ENCODE peak calls at places on chromosome 3, in six cellular contexts. One of them, this sample, is unnamed.

GRCh38 chr3:17372811-17373210 is 369.6 kb downstream of the TBC1D5 start:
- DNase-seq in activated CD8-positive, alpha-beta memory T cell treated with anti-CD3 and anti-CD28 coated beads, Interleukin-2, amount 50 U/mL, for 48 hours: no peak
- DNase-seq in psoas muscle: no peak
- DNase-seq in stimulated activated CD8-positive, alpha-beta memory T cell treated with anti-CD3 and anti-CD28 coated beads, Interleukin-12 subunit alpha, Interleukin-12 subunit beta, amount 100 ng/mL, for 4 hours: no peak
- DNase-seq in stromal cell of bone marrow: no peak
- DNase-seq in mammary epithelial cell: peak; percentile 9
- DNase-seq in this sample: no peak

GRCh38 chr3:139585820-139586219 is 46.3 kb upstream of the RBP1 start:
- DNase-seq in activated CD8-positive, alpha-beta memory T cell treated with anti-CD3 and anti-CD28 coated beads, Interleukin-2, amount 50 U/mL, for 48 hours: no peak
- DNase-seq in psoas muscle: no peak
- DNase-seq in stimulated activated CD8-positive, alpha-beta memory T cell treated with anti-CD3 and anti-CD28 coated beads, Interleukin-12 subunit alpha, Interleukin-12 subunit beta, amount 100 ng/mL, for 4 hours: no peak
- DNase-seq in stromal cell of bone marrow: no peak
- DNase-seq in mammary epithelial cell: peak; percentile 16
- DNase-seq in this sample: no peak

GRCh38 chr3:58299839-58300516 is 6.1 kb upstream of the RPP14 start:
- DNase-seq in activated CD8-positive, alpha-beta memory T cell treated with anti-CD3 and anti-CD28 coated beads, Interleukin-2, amount 50 U/mL, for 48 hours: no peak
- DNase-seq in psoas muscle: no peak
- DNase-seq in stimulated activated CD8-positive, alpha-beta memory T cell treated with anti-CD3 and anti-CD28 coated beads, Interleukin-12 subunit alpha, Interleukin-12 subunit beta, amount 100 ng/mL, for 4 hours: no peak
- DNase-seq in stromal cell of bone marrow: no peak
- DNase-seq in mammary epithelial cell: peak; percentile 14
- DNase-seq in this sample: peak; percentile 72

GRCh38 chr3:63508305-63508704 is 144.2 kb upstream of the SNTN start:
- DNase-seq in activated CD8-positive, alpha-beta memory T cell treated with anti-CD3 and anti-CD28 coated beads, Interleukin-2, amount 50 U/mL, for 48 hours: no peak
- DNase-seq in psoas muscle: no peak
- DNase-seq in stimulated activated CD8-positive, alpha-beta memory T cell treated with anti-CD3 and anti-CD28 coated beads, Interleukin-12 subunit alpha, Interleukin-12 subunit beta, amount 100 ng/mL, for 4 hours: no peak
- DNase-seq in stromal cell of bone marrow: no peak
- DNase-seq in mammary epithelial cell: peak; percentile 72
- DNase-seq in this sample: no peak

GRCh38 chr3:60703956-60704736 is 547.1 kb downstream of the FHIT start:
- DNase-seq in activated CD8-positive, alpha-beta memory T cell treated with anti-CD3 and anti-CD28 coated beads, Interleukin-2, amount 50 U/mL, for 48 hours: no peak
- DNase-seq in psoas muscle: no peak
- DNase-seq in stimulated activated CD8-positive, alpha-beta memory T cell treated with anti-CD3 and anti-CD28 coated beads, Interleukin-12 subunit alpha, Interleukin-12 subunit beta, amount 100 ng/mL, for 4 hours: no peak
- DNase-seq in stromal cell of bone marrow: no peak
- DNase-seq in mammary epithelial cell: peak; percentile 1
- DNase-seq in this sample: no peak

GRCh38 chr3:65669163-65669875 is 369.4 kb downstream of the MAGI1 start:
- DNase-seq in activated CD8-positive, alpha-beta memory T cell treated with anti-CD3 and anti-CD28 coated beads, Interleukin-2, amount 50 U/mL, for 48 hours: no peak
- DNase-seq in psoas muscle: no peak
- DNase-seq in stimulated activated CD8-positive, alpha-beta memory T cell treated with anti-CD3 and anti-CD28 coated beads, Interleukin-12 subunit alpha, Interleukin-12 subunit beta, amount 100 ng/mL, for 4 hours: no peak
- DNase-seq in stromal cell of bone marrow: peak; percentile 28
- DNase-seq in mammary epithelial cell: peak; percentile 46
- DNase-seq in this sample: peak; percentile 29

GRCh38 chr3:71066356-71066755 is 517.2 kb downstream of the FOXP1 start:
- DNase-seq in activated CD8-positive, alpha-beta memory T cell treated with anti-CD3 and anti-CD28 coated beads, Interleukin-2, amount 50 U/mL, for 48 hours: no peak
- DNase-seq in psoas muscle: no peak
- DNase-seq in stimulated activated CD8-positive, alpha-beta memory T cell treated with anti-CD3 and anti-CD28 coated beads, Interleukin-12 subunit alpha, Interleukin-12 subunit beta, amount 100 ng/mL, for 4 hours: no peak
- DNase-seq in stromal cell of bone marrow: no peak
- DNase-seq in mammary epithelial cell: peak; percentile 41
- DNase-seq in this sample: no peak

GRCh38 chr3:49700453-49701128 is 11.2 kb downstream of the RNF123 start:
- DNase-seq in activated CD8-positive, alpha-beta memory T cell treated with anti-CD3 and anti-CD28 coated beads, Interleukin-2, amount 50 U/mL, for 48 hours: no peak
- DNase-seq in psoas muscle: no peak
- DNase-seq in stimulated activated CD8-positive, alpha-beta memory T cell treated with anti-CD3 and anti-CD28 coated beads, Interleukin-12 subunit alpha, Interleukin-12 subunit beta, amount 100 ng/mL, for 4 hours: no peak
- DNase-seq in stromal cell of bone marrow: no peak
- DNase-seq in mammary epithelial cell: no peak
- DNase-seq in this sample: no peak

GRCh38 chr3:140377644-140378043 is 300.2 kb upstream of the TRIM42 start:
- DNase-seq in activated CD8-positive, alpha-beta memory T cell treated with anti-CD3 and anti-CD28 coated beads, Interleukin-2, amount 50 U/mL, for 48 hours: no peak
- DNase-seq in psoas muscle: no peak
- DNase-seq in stimulated activated CD8-positive, alpha-beta memory T cell treated with anti-CD3 and anti-CD28 coated beads, Interleukin-12 subunit alpha, Interleukin-12 subunit beta, amount 100 ng/mL, for 4 hours: no peak
- DNase-seq in stromal cell of bone marrow: no peak
- DNase-seq in mammary epithelial cell: no peak
- DNase-seq in this sample: no peak

GRCh38 chr3:185729335-185729715 is 95.5 kb downstream of the IGF2BP2 start:
- DNase-seq in activated CD8-positive, alpha-beta memory T cell treated with anti-CD3 and anti-CD28 coated beads, Interleukin-2, amount 50 U/mL, for 48 hours: no peak
- DNase-seq in psoas muscle: no peak
- DNase-seq in stimulated activated CD8-positive, alpha-beta memory T cell treated with anti-CD3 and anti-CD28 coated beads, Interleukin-12 subunit alpha, Interleukin-12 subunit beta, amount 100 ng/mL, for 4 hours: no peak
- DNase-seq in stromal cell of bone marrow: peak; percentile 88
- DNase-seq in mammary epithelial cell: peak; percentile 80
- DNase-seq in this sample: peak; percentile 77

GRCh38 chr3:88057650-88058321 is 1.0 kb downstream of the CGGBP1 start:
- DNase-seq in activated CD8-positive, alpha-beta memory T cell treated with anti-CD3 and anti-CD28 coated beads, Interleukin-2, amount 50 U/mL, for 48 hours: no peak
- DNase-seq in psoas muscle: no peak
- DNase-seq in stimulated activated CD8-positive, alpha-beta memory T cell treated with anti-CD3 and anti-CD28 coated beads, Interleukin-12 subunit alpha, Interleukin-12 subunit beta, amount 100 ng/mL, for 4 hours: no peak
- DNase-seq in stromal cell of bone marrow: no peak
- DNase-seq in mammary epithelial cell: peak; percentile 11
- DNase-seq in this sample: no peak

GRCh38 chr3:197305854-197306253 is 7.4 kb upstream of the DLG1 start:
- DNase-seq in activated CD8-positive, alpha-beta memory T cell treated with anti-CD3 and anti-CD28 coated beads, Interleukin-2, amount 50 U/mL, for 48 hours: no peak
- DNase-seq in psoas muscle: no peak
- DNase-seq in stimulated activated CD8-positive, alpha-beta memory T cell treated with anti-CD3 and anti-CD28 coated beads, Interleukin-12 subunit alpha, Interleukin-12 subunit beta, amount 100 ng/mL, for 4 hours: no peak
- DNase-seq in stromal cell of bone marrow: no peak
- DNase-seq in mammary epithelial cell: peak; percentile 32
- DNase-seq in this sample: no peak

GRCh38 chr3:82012775-82013174 is 251.3 kb upstream of the GBE1 start:
- DNase-seq in activated CD8-positive, alpha-beta memory T cell treated with anti-CD3 and anti-CD28 coated beads, Interleukin-2, amount 50 U/mL, for 48 hours: no peak
- DNase-seq in psoas muscle: no peak
- DNase-seq in stimulated activated CD8-positive, alpha-beta memory T cell treated with anti-CD3 and anti-CD28 coated beads, Interleukin-12 subunit alpha, Interleukin-12 subunit beta, amount 100 ng/mL, for 4 hours: no peak
- DNase-seq in stromal cell of bone marrow: no peak
- DNase-seq in mammary epithelial cell: no peak
- DNase-seq in this sample: no peak

GRCh38 chr3:8538904-8539303 is 37.3 kb downstream of the LMCD1 start:
- DNase-seq in activated CD8-positive, alpha-beta memory T cell treated with anti-CD3 and anti-CD28 coated beads, Interleukin-2, amount 50 U/mL, for 48 hours: no peak
- DNase-seq in psoas muscle: no peak
- DNase-seq in stimulated activated CD8-positive, alpha-beta memory T cell treated with anti-CD3 and anti-CD28 coated beads, Interleukin-12 subunit alpha, Interleukin-12 subunit beta, amount 100 ng/mL, for 4 hours: no peak
- DNase-seq in stromal cell of bone marrow: no peak
- DNase-seq in mammary epithelial cell: no peak
- DNase-seq in this sample: no peak

GRCh38 chr3:29889230-29889629 is 608.4 kb downstream of the RBMS3 start:
- DNase-seq in activated CD8-positive, alpha-beta memory T cell treated with anti-CD3 and anti-CD28 coated beads, Interleukin-2, amount 50 U/mL, for 48 hours: no peak
- DNase-seq in psoas muscle: no peak
- DNase-seq in stimulated activated CD8-positive, alpha-beta memory T cell treated with anti-CD3 and anti-CD28 coated beads, Interleukin-12 subunit alpha, Interleukin-12 subunit beta, amount 100 ng/mL, for 4 hours: no peak
- DNase-seq in stromal cell of bone marrow: peak; percentile 28
- DNase-seq in mammary epithelial cell: peak; percentile 15
- DNase-seq in this sample: no peak

GRCh38 chr3:182027366-182027765 is 315.6 kb downstream of the SOX2 start:
- DNase-seq in activated CD8-positive, alpha-beta memory T cell treated with anti-CD3 and anti-CD28 coated beads, Interleukin-2, amount 50 U/mL, for 48 hours: no peak
- DNase-seq in psoas muscle: no peak
- DNase-seq in stimulated activated CD8-positive, alpha-beta memory T cell treated with anti-CD3 and anti-CD28 coated beads, Interleukin-12 subunit alpha, Interleukin-12 subunit beta, amount 100 ng/mL, for 4 hours: no peak
- DNase-seq in stromal cell of bone marrow: no peak
- DNase-seq in mammary epithelial cell: peak; percentile 61
- DNase-seq in this sample: no peak

GRCh38 chr3:48898383-48899234 is at the start of gene SLC25A20:
- DNase-seq in activated CD8-positive, alpha-beta memory T cell treated with anti-CD3 and anti-CD28 coated beads, Interleukin-2, amount 50 U/mL, for 48 hours: peak; percentile 96
- DNase-seq in psoas muscle: peak; percentile 97
- DNase-seq in stimulated activated CD8-positive, alpha-beta memory T cell treated with anti-CD3 and anti-CD28 coated beads, Interleukin-12 subunit alpha, Interleukin-12 subunit beta, amount 100 ng/mL, for 4 hours: peak; percentile 84
- DNase-seq in stromal cell of bone marrow: peak; percentile 70
- DNase-seq in mammary epithelial cell: peak; percentile 86
- DNase-seq in this sample: peak; percentile 81

GRCh38 chr3:5198986-5199731 is 11.7 kb downstream of the EDEM1 start:
- DNase-seq in activated CD8-positive, alpha-beta memory T cell treated with anti-CD3 and anti-CD28 coated beads, Interleukin-2, amount 50 U/mL, for 48 hours: no peak
- DNase-seq in psoas muscle: no peak
- DNase-seq in stimulated activated CD8-positive, alpha-beta memory T cell treated with anti-CD3 and anti-CD28 coated beads, Interleukin-12 subunit alpha, Interleukin-12 subunit beta, amount 100 ng/mL, for 4 hours: no peak
- DNase-seq in stromal cell of bone marrow: no peak
- DNase-seq in mammary epithelial cell: no peak
- DNase-seq in this sample: no peak

GRCh38 chr3:14386254-14386653 is 16.2 kb upstream of the SLC6A6 start:
- DNase-seq in activated CD8-positive, alpha-beta memory T cell treated with anti-CD3 and anti-CD28 coated beads, Interleukin-2, amount 50 U/mL, for 48 hours: no peak
- DNase-seq in psoas muscle: no peak
- DNase-seq in stimulated activated CD8-positive, alpha-beta memory T cell treated with anti-CD3 and anti-CD28 coated beads, Interleukin-12 subunit alpha, Interleukin-12 subunit beta, amount 100 ng/mL, for 4 hours: no peak
- DNase-seq in stromal cell of bone marrow: no peak
- DNase-seq in mammary epithelial cell: no peak
- DNase-seq in this sample: no peak

GRCh38 chr3:133989931-133990702 is 39.6 kb downstream of the SLCO2A1 start:
- DNase-seq in activated CD8-positive, alpha-beta memory T cell treated with anti-CD3 and anti-CD28 coated beads, Interleukin-2, amount 50 U/mL, for 48 hours: no peak
- DNase-seq in psoas muscle: no peak
- DNase-seq in stimulated activated CD8-positive, alpha-beta memory T cell treated with anti-CD3 and anti-CD28 coated beads, Interleukin-12 subunit alpha, Interleukin-12 subunit beta, amount 100 ng/mL, for 4 hours: no peak
- DNase-seq in stromal cell of bone marrow: no peak
- DNase-seq in mammary epithelial cell: no peak
- DNase-seq in this sample: no peak

GRCh38 chr3:73470851-73471250 is 153.9 kb downstream of the PDZRN3 start:
- DNase-seq in activated CD8-positive, alpha-beta memory T cell treated with anti-CD3 and anti-CD28 coated beads, Interleukin-2, amount 50 U/mL, for 48 hours: no peak
- DNase-seq in psoas muscle: no peak
- DNase-seq in stimulated activated CD8-positive, alpha-beta memory T cell treated with anti-CD3 and anti-CD28 coated beads, Interleukin-12 subunit alpha, Interleukin-12 subunit beta, amount 100 ng/mL, for 4 hours: no peak
- DNase-seq in stromal cell of bone marrow: no peak
- DNase-seq in mammary epithelial cell: no peak
- DNase-seq in this sample: no peak

GRCh38 chr3:99965077-99965476 is 147.4 kb downstream of the CMSS1 start:
- DNase-seq in activated CD8-positive, alpha-beta memory T cell treated with anti-CD3 and anti-CD28 coated beads, Interleukin-2, amount 50 U/mL, for 48 hours: no peak
- DNase-seq in psoas muscle: no peak
- DNase-seq in stimulated activated CD8-positive, alpha-beta memory T cell treated with anti-CD3 and anti-CD28 coated beads, Interleukin-12 subunit alpha, Interleukin-12 subunit beta, amount 100 ng/mL, for 4 hours: no peak
- DNase-seq in stromal cell of bone marrow: peak; percentile 45
- DNase-seq in mammary epithelial cell: peak; percentile 69
- DNase-seq in this sample: no peak

GRCh38 chr3:156160653-156161052 is 40.3 kb downstream of the KCNAB1 start:
- DNase-seq in activated CD8-positive, alpha-beta memory T cell treated with anti-CD3 and anti-CD28 coated beads, Interleukin-2, amount 50 U/mL, for 48 hours: no peak
- DNase-seq in psoas muscle: no peak
- DNase-seq in stimulated activated CD8-positive, alpha-beta memory T cell treated with anti-CD3 and anti-CD28 coated beads, Interleukin-12 subunit alpha, Interleukin-12 subunit beta, amount 100 ng/mL, for 4 hours: no peak
- DNase-seq in stromal cell of bone marrow: no peak
- DNase-seq in mammary epithelial cell: no peak
- DNase-seq in this sample: no peak

GRCh38 chr3:142618917-142619401 is 22.8 kb downstream of the PLS1 start:
- DNase-seq in activated CD8-positive, alpha-beta memory T cell treated with anti-CD3 and anti-CD28 coated beads, Interleukin-2, amount 50 U/mL, for 48 hours: no peak
- DNase-seq in psoas muscle: no peak
- DNase-seq in stimulated activated CD8-positive, alpha-beta memory T cell treated with anti-CD3 and anti-CD28 coated beads, Interleukin-12 subunit alpha, Interleukin-12 subunit beta, amount 100 ng/mL, for 4 hours: no peak
- DNase-seq in stromal cell of bone marrow: no peak
- DNase-seq in mammary epithelial cell: peak; percentile 35
- DNase-seq in this sample: no peak

GRCh38 chr3:151630938-151631417 is 102.7 kb upstream of the AADACL2 start:
- DNase-seq in activated CD8-positive, alpha-beta memory T cell treated with anti-CD3 and anti-CD28 coated beads, Interleukin-2, amount 50 U/mL, for 48 hours: no peak
- DNase-seq in psoas muscle: no peak
- DNase-seq in stimulated activated CD8-positive, alpha-beta memory T cell treated with anti-CD3 and anti-CD28 coated beads, Interleukin-12 subunit alpha, Interleukin-12 subunit beta, amount 100 ng/mL, for 4 hours: no peak
- DNase-seq in stromal cell of bone marrow: no peak
- DNase-seq in mammary epithelial cell: no peak
- DNase-seq in this sample: no peak

GRCh38 chr3:42884324-42884723 is 8.6 kb upstream of the CYP8B1 start:
- DNase-seq in activated CD8-positive, alpha-beta memory T cell treated with anti-CD3 and anti-CD28 coated beads, Interleukin-2, amount 50 U/mL, for 48 hours: no peak
- DNase-seq in psoas muscle: no peak
- DNase-seq in stimulated activated CD8-positive, alpha-beta memory T cell treated with anti-CD3 and anti-CD28 coated beads, Interleukin-12 subunit alpha, Interleukin-12 subunit beta, amount 100 ng/mL, for 4 hours: no peak
- DNase-seq in stromal cell of bone marrow: no peak
- DNase-seq in mammary epithelial cell: peak; percentile 75
- DNase-seq in this sample: no peak

This sample was measured in fibroblast of the conjunctiva.